ENCODE peak calls at places on chromosomes 5 and 9, in eight cellular contexts. O is breast epithelium, T is fibroblast of lung, I is heart left ventricle, V is upper lobe of right lung, C is right atrium auricular region, J is heart right ventricle, Z is SK-N-SH. U is an unnamed sample.

GRCh38 chr9:115015018-115015635 is 84.7 kb upstream of the TNFSF8 start:
- DNase-seq in I (peak), J (no peak), O (no peak), Z (peak), T (peak), V (no peak), C (no peak), U (no peak)

GRCh38 chr9:112094948-112095779 is 79.9 kb downstream of the SUSD1 start:
- DNase-seq in C (no peak), J (no peak), Z (no peak), O (no peak), T (no peak), I (no peak), V (no peak), U (no peak)

GRCh38 chr5:141875795-141876627 is 2.2 kb downstream of the PCDH1 start:
- DNase-seq in V (peak), T (no peak), O (no peak), J (peak), Z (peak), I (peak), C (no peak), U (no peak)

GRCh38 chr5:101278917-101279316 is 375.8 kb upstream of the ST8SIA4 start:
- DNase-seq in I (no peak), T (no peak), J (no peak), Z (no peak), O (no peak), C (no peak), V (no peak), U (no peak)

GRCh38 chr5:6752236-6752635 is 39.0 kb downstream of the TENT4A start:
- DNase-seq in T (no peak), C (no peak), I (peak), V (peak), J (no peak), O (no peak), Z (no peak), U (no peak)

GRCh38 chr5:150490754-150491153 is 17.2 kb upstream of the NDST1 start:
- DNase-seq in J (no peak), I (no peak), Z (no peak), T (no peak), O (no peak), V (no peak), C (no peak), U (no peak)

GRCh38 chr5:123209163-123210013 is 120.3 kb downstream of the PRDM6 start:
- DNase-seq in Z (no peak), O (no peak), V (no peak), C (no peak), I (no peak), J (no peak), T (peak), U (no peak)

GRCh38 chr9:73543727-73544126 is 392.1 kb downstream of the ANXA1 start:
- DNase-seq in T (no peak), V (no peak), I (no peak), O (no peak), Z (no peak), C (no peak), J (no peak), U (no peak)

GRCh38 chr5:69368458-69369368 is 607 bp downstream of the AK6 start:
- DNase-seq in T (peak), J (no peak), I (no peak), V (no peak), C (no peak), Z (peak), O (no peak), U (no peak)

GRCh38 chr5:157535042-157535865 is 40.3 kb downstream of the ADAM19 start:
- DNase-seq in V (no peak), C (peak), I (peak), J (peak), O (no peak), T (peak), Z (no peak), U (peak)

GRCh38 chr5:175317872-175318271 is 126.1 kb downstream of the DRD1 start:
- DNase-seq in V (no peak), C (no peak), I (no peak), T (no peak), O (no peak), J (no peak), Z (no peak), U (no peak)

GRCh38 chr5:170773031-170773985 is 10.2 kb upstream of the GABRP start:
- DNase-seq in V (no peak), J (no peak), O (no peak), Z (no peak), T (no peak), C (no peak), I (no peak), U (no peak)

GRCh38 chr9:36451949-36452348 is 51.9 kb upstream of the RNF38 start:
- DNase-seq in C (no peak), J (no peak), Z (no peak), I (no peak), O (no peak), V (no peak), T (no peak), U (no peak)

GRCh38 chr9:33473216-33473615 is 508 bp downstream of the NOL6 start:
- DNase-seq in I (no peak), V (peak), T (no peak), O (no peak), Z (peak), C (no peak), J (no peak), U (no peak)

GRCh38 chr5:3542158-3542557 is 53.5 kb upstream of the IRX1 start:
- DNase-seq in V (no peak), C (no peak), I (no peak), J (no peak), T (no peak), Z (no peak), O (no peak), U (no peak)

GRCh38 chr5:53482717-53483638 is 2.5 kb downstream of the FST start:
- DNase-seq in C (no peak), T (peak), I (peak), Z (peak), J (peak), V (peak), O (no peak), U (peak)

GRCh38 chr5:37615184-37615583 is 224.7 kb downstream of the GDNF start:
- DNase-seq in C (no peak), O (no peak), V (no peak), I (no peak), T (peak), J (no peak), Z (no peak), U (no peak)

GRCh38 chr5:7050986-7051385 is 337.8 kb downstream of the TENT4A start:
- DNase-seq in O (no peak), I (no peak), T (no peak), Z (no peak), C (no peak), J (no peak), V (no peak), U (no peak)

GRCh38 chr5:13249854-13250253 is 694.6 kb downstream of the DNAH5 start:
- DNase-seq in I (no peak), C (no peak), Z (no peak), J (no peak), V (no peak), T (no peak), O (no peak), U (no peak)

GRCh38 chr9:129037767-129038098 is 1.3 kb downstream of the MIGA2 start:
- DNase-seq in J (no peak), I (no peak), V (no peak), C (peak), T (no peak), Z (no peak), O (no peak), U (no peak)
- H3K27ac ChIP-seq in J (peak), I (peak), V (no peak), C (peak), T (peak), Z (no peak), O (peak), U (peak)

DNA sequence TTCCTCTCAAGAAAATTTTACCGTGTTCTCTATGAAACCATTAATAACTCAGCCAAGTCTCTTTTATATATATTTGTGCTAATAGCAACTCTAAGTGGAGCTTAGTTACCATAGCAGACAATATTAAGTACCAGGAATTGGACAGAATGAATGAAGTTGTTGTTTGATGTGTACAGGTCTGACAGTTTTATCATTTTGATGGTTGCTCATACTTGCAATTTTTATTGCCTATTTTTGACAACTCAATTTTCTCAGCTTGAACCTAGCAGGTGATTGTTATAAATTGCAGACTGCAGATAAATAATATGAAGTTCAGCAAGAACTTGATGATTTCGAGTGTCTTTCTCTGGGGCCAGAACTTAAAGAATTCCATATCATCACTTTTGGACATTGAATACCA is 163.2 kb downstream of the PLPPR1 start:
- DNase-seq in O (no peak), C (no peak), V (no peak), J (no peak), Z (no peak), T (no peak), I (no peak), U (no peak)
- TF ChIP-seq CTCF in O (no peak), C (no peak), V (no peak), J (no peak), Z (no peak), T (no peak), I (no peak), U (no peak)

GRCh38 chr9:127566351-127567001 is 45.6 kb upstream of the STXBP1 start:
- DNase-seq in V (peak), I (no peak), J (no peak), T (no peak), O (no peak), Z (no peak), C (no peak), U (no peak)
- H3K4me3 ChIP-seq in V (peak), I (peak), J (peak), T (peak), O (peak), Z (peak), C (no peak), U (peak)

GRCh38 chr5:119358901-119359603 is 3.2 kb downstream of the TNFAIP8 start:
- DNase-seq in V (no peak), C (no peak), Z (no peak), J (no peak), O (no peak), I (no peak), T (no peak), U (no peak)
- H3K27ac ChIP-seq in V (no peak), C (no peak), Z (no peak), J (no peak), O (no peak), I (no peak), T (no peak), U (no peak)

GRCh38 chr9:92728831-92729734 is 35.5 kb downstream of the BICD2 start:
- DNase-seq in Z (peak), O (no peak), J (no peak), V (peak), I (no peak), T (no peak), C (peak), U (no peak)
- TF ChIP-seq CTCF in Z (peak), O (no peak), J (peak), V (peak), I (peak), T (no peak), C (peak), U (peak)

DNA sequence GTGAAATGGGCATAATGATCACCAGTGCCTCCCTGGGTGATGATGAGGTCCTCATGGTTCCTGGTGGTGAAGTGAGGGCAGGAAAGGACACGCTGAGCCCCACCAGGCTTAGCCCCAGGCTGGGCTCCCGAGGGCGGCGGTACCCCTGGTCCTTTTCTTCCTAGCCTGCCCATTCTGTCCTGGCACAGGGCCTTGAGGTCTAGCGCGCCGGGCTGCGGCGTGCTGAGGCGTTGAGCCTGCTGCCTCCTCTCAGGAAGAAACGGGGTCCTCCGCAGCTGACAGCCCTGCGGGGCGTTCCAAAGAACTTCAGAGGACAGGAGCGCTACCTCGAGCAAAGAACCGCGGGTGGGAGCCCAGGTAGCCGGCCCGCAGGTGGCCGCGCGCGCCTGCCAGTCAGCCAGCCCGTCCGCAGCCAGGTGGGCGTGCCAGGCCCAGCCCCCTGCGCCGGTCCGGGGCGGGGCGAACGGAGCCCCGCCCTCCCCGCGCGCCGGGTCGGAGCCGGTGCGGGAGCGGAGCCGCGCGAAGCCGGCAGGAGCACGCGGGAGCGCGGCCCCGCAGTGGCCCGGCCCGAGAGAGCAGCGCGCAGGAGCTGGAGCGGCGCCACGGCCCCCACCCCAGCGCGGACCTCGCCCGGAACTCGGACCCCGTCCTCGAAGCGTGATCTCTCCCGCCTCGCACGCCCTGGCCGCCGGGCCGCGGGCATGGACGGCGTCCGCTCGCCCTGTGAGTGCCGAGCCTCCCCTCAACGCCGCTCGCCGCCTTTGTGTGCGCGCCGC is at the start of gene WNK2:
- DNase-seq in T (peak), V (no peak), I (peak), C (no peak), J (peak), O (no peak), Z (peak), U (no peak)
- H3K4me3 ChIP-seq in T (no peak), V (peak), I (peak), C (peak), J (peak), O (peak), Z (peak), U (peak)

DNA sequence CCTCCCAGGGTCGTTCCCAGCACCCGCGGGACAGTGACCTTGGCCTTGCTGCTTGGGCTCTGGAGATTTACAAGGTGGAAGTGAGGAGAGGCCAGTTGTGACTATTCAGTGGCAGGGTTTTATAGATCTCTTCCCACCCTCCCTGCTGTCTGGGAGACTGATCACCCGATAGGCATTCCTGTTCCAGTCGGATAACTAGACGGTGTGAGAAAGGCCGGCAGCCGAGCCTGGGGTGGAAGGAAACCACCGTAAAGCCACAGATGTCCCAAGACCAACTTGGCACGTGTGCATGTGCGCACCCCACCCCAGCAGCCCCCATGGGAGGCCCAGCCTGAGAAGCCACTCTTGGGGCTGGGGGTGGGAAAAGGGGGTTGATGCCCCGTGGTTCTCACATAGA is 225.9 kb downstream of the FANCC start:
- DNase-seq in Z (no peak), J (no peak), O (no peak), C (no peak), T (peak), I (peak), V (no peak), U (no peak)
- H3K27ac ChIP-seq in Z (peak), J (peak), O (peak), C (peak), T (peak), I (peak), V (peak), U (peak)

GRCh38 chr9:17802249-17802857 is 223.5 kb downstream of the SH3GL2 start:
- DNase-seq in T (peak), V (no peak), J (no peak), Z (peak), O (no peak), C (no peak), I (no peak), U (no peak)
- TF ChIP-seq CTCF in T (peak), V (peak), J (peak), Z (peak), O (no peak), C (peak), I (no peak), U (no peak)

GRCh38 chr9:126146254-126147145 is 180.1 kb upstream of the MVB12B start:
- DNase-seq in I (no peak), T (no peak), C (peak), J (no peak), V (peak), O (peak), Z (peak), U (no peak)
- H3K4me3 ChIP-seq in I (no peak), T (no peak), C (no peak), J (no peak), V (no peak), O (no peak), Z (no peak), U (no peak)

DNA sequence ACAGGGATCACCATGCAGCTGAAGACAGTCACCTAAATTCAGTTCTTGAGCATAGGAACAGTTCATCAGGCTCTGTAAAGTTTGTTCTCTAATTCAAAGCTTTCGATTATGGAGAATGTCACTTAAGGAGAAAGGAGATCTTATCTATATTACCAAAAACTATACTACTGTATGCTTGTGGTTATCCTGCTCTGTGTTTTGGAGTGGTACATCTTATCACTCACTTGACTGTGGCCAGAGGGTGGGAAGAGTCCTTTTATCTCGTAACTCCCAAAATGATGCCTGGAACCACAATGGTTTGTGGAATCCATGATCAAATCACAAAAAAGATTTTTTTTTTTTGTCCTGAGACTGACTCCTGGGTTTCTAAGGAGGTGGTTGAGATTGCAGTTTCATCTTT is 230.7 kb downstream of the COMMD10 start:
- DNase-seq in V (no peak), Z (no peak), O (no peak), I (no peak), T (no peak), J (no peak), C (no peak), U (no peak)
- H3K27ac ChIP-seq in V (no peak), Z (no peak), O (no peak), I (no peak), T (no peak), J (no peak), C (no peak), U (no peak)